ENCODE peak calls at places on chromosomes 5 and 9, in six cellular contexts. X, Y, T, R, H and L are unnamed samples.

GRCh38 chr5:75551471-75551870 is 39.8 kb downstream of the POLK start:
- DNase-seq in T (no peak), X (no peak), H (no peak), Y (peak; percentile 72), R (no peak), L (no peak)

GRCh38 chr9:130128251-130128650 is 44.0 kb upstream of the NCS1 start:
- DNase-seq in T (no peak), H (peak; percentile 56), X (no peak), R (no peak), Y (no peak), L (peak; percentile 21)

GRCh38 chr5:96963267-96963666 is 27.4 kb downstream of the LNPEP start:
- DNase-seq in R (peak; percentile 53), Y (peak; percentile 60), X (no peak), H (peak; percentile 30), T (peak; percentile 76), L (peak; percentile 75)

GRCh38 chr5:157756122-157756521 is 12.6 kb downstream of the LSM11 start:
- DNase-seq in H (no peak), R (no peak), Y (no peak), T (no peak), X (no peak), L (no peak)

GRCh38 chr5:74595143-74595915 is 45.2 kb downstream of the ENC1 start:
- DNase-seq in R (peak; percentile 79), Y (peak; percentile 97), X (peak; percentile 30), H (no peak), T (no peak), L (no peak)

GRCh38 chr9:113650207-113651131 is 186.9 kb downstream of the RGS3 start:
- DNase-seq in Y (peak; percentile 78), H (no peak), X (no peak), T (no peak), R (no peak), L (no peak)

GRCh38 chr9:136138566-136138965 is 19.9 kb upstream of the TMEM250 start:
- DNase-seq in R (peak; percentile 75), X (no peak), Y (peak; percentile 7), T (no peak), H (no peak), L (peak; percentile 74)

GRCh38 chr9:35690447-35691324 is 961 bp upstream of the TPM2 start:
- DNase-seq in H (no peak), R (peak; percentile 84), Y (peak; percentile 83), T (peak; percentile 89), X (no peak), L (no peak)

GRCh38 chr5:127492854-127493738 is 24.3 kb upstream of the PRRC1 start:
- DNase-seq in T (no peak), H (peak; percentile 41), X (no peak), R (peak; percentile 59), Y (peak; percentile 45), L (peak; percentile 53)

GRCh38 chr9:35814106-35814840 is 569 bp downstream of the HINT2 start:
- DNase-seq in T (peak; percentile 68), R (peak; percentile 84), Y (peak; percentile 41), H (peak; percentile 74), X (no peak), L (peak; percentile 75)

GRCh38 chr9:97480174-97480573 is 21.3 kb upstream of the TMOD1 start:
- DNase-seq in Y (no peak), T (no peak), X (no peak), R (no peak), H (no peak), L (no peak)

GRCh38 chr5:173804579-173804978 is 83.6 kb upstream of the CPEB4 start:
- DNase-seq in T (no peak), Y (no peak), X (no peak), H (no peak), R (no peak), L (no peak)

GRCh38 chr9:110093871-110094270 is 114.1 kb downstream of the C9orf152 start:
- DNase-seq in R (no peak), H (no peak), T (no peak), Y (no peak), X (no peak), L (no peak)

GRCh38 chr5:115844321-115844817 is 2.6 kb downstream of the AP3S1 start:
- DNase-seq in H (no peak), R (no peak), X (no peak), T (no peak), Y (no peak), L (peak; percentile 37)

GRCh38 chr9:127557466-127557869 is 54.6 kb upstream of the STXBP1 start:
- DNase-seq in H (no peak), R (peak; percentile 58), T (no peak), X (no peak), Y (no peak), L (peak; percentile 20)

GRCh38 chr5:1105350-1106265 is 6.3 kb downstream of the SLC12A7 start:
- DNase-seq in T (no peak), Y (no peak), X (no peak), R (no peak), H (no peak), L (no peak)

GRCh38 chr9:89814340-89815040 is 209.7 kb downstream of the GADD45G start:
- DNase-seq in X (no peak), Y (peak; percentile 74), R (no peak), H (no peak), T (no peak), L (peak; percentile 5)

GRCh38 chr5:34891981-34892380 is 23.3 kb downstream of the RAD1 start:
- DNase-seq in R (no peak), X (no peak), H (no peak), Y (peak; percentile 66), T (no peak), L (no peak)

GRCh38 chr5:34504967-34505366 is 151.2 kb upstream of the RAI14 start:
- DNase-seq in R (no peak), T (no peak), H (no peak), X (no peak), Y (no peak), L (no peak)

GRCh38 chr5:172707285-172708182 is 63.5 kb downstream of the DUSP1 start:
- DNase-seq in Y (peak; percentile 66), T (no peak), X (peak; percentile 55), H (no peak), R (peak; percentile 73), L (peak; percentile 57)
- TF ChIP-seq CTCF in Y (peak; percentile 50), T (peak; percentile 52), X (peak; percentile 74), H (peak; percentile 65), R (peak; percentile 51), L (peak; percentile 77)

DNA sequence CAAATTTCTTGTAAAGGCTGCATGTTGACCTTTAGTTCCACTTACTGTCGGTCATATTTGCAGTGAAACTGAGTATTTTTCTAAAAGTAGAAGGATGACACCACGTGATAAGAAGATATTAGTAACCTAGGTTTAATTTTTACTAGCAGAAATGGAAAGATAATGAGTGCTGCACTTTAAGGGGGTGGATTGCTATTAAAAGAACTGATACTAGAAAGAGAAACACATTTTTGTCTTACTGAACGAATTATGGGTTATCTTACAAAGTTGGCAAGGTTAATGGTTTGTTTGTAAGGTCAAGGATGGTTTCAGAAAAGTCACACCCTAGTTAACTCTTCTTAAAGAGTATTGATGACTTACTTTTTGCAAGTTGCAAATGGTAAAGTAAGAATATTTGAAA is 2.4 kb downstream of the MACIR start:
- DNase-seq in R (no peak), Y (no peak), T (no peak), X (no peak), H (peak; percentile 58), L (no peak)
- H3K4me3 ChIP-seq in R (peak overlapping the region; percentile 76), Y (no peak overlapping the region), T (no peak overlapping the region), X (no peak overlapping the region), H (peak overlapping the region; percentile 90), L (peak overlapping the region; percentile 38)

DNA sequence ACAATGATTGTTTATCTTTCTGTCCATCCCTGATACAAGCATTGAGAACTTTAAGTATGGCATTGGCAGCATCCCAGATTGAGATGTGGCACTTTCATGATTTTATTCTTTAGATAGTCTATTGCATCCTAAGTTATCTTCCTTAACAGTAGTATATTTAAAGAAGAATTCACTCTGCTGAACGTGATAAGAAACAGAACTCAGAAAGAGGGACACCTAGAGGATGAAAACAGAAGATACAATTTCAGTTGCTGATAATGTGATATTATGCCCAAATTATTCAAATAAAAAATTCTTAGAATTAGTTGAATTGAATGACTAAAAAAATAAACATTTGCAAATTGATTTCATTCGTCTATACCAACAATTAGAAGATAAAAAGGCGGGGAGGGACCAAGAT is 218.1 kb upstream of the DMRTA1 start:
- DNase-seq in R (no peak), Y (no peak), X (no peak), T (no peak), H (no peak), L (no peak)
- TF ChIP-seq CTCF in R (peak; percentile 48), Y (no peak), X (peak; percentile 48), T (no peak), H (no peak), L (peak; percentile 80)

DNA sequence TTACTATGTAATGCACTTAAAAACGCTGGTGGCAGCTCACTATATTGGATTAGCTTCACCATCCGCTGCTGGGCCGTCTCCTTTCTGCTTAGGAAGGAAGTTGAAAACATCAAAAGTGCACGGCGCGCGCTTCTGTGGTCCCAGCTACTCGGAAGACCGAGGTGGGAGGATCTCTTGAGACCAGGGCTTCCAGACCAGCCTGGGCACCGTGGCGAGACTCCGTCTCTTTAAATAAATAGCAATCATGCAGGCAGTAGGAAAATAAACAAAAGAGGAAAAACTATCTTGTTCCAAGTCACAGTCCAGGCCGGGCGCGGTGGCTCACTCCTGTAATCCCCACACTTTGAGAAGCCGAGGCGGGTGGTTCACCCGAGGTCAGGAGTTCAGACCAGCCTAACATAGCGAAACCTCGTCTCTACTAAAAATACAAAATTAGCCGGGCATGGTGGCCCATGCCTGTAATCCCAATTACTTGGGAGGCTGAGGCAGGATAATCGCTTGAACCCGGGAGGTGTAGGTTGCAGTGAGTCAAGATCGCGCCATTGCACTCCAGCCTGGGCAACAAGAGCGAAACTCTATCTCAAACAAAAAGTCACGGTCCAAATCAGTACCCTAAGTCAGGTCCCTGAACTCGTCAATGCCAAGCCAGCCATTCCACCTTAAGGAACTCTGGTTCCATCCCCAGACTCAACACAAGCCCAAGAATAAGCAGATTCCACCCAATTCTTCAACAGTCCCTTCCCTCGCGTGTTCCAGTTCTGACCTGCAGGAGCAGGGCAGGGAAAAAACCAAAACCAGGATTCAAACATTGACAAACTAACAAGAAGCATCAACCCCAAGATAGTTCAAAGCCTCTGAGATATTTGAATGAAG is 1.0 kb upstream of the GOLGA1 start:
- DNase-seq in Y (peak; percentile 63), R (peak; percentile 70), H (no peak), T (peak; percentile 46), X (no peak), L (peak; percentile 88)
- H3K4me3 ChIP-seq in Y (peak overlapping the region; percentile 94), R (peak overlapping the region; percentile 65), H (peak overlapping the region; percentile 93), T (peak overlapping the region; percentile 83), X (peak overlapping the region; percentile 83), L (peak overlapping the region; percentile 81)

DNA sequence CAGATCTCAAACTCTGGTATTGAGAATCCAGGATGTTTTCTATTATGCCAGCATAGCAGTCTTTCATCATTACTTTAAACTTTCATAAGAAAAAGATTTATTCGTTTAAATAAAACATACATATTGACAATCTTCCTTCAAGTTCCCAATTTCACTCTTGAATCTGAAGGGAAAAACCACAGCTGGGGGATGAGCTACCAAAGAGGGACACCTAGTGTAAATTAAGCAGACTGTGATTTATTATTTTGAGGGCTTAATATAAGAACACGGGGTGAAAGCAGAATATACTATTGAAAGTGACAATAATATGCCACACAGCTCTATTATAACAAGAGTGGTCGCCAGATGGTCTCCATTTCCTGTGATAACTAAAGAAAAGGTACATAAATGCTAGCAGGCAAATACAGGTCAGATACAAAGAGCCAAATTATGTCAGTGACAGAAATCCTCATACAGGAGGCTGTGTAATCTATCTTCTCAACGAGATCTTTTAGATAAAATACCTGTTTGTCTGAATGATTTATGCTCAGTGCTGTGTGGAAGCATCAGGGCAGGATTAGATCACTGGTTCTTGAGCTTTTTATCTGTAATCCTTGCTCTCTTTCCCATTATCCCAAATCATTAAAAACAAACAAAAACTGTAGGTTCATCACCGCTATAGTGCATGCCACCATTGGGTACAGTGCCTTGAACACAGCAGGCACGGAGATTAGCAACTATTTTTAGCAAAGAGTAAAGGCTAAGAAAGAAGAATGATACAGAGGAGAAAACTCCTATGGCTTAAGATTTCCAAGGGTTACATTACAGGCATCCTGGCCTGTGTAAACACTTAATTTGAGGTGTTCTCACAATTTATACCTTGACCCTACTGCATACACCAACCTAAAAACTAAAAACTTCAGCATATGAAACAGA is 116.6 kb downstream of the DROSHA start:
- DNase-seq in Y (no peak), X (no peak), H (no peak), R (no peak), T (no peak), L (no peak)
- TF ChIP-seq CTCF in Y (no peak), X (no peak), H (no peak), R (no peak), T (no peak), L (no peak)